ENCODE peak calls at places on chromosome 15, in ten cellular contexts. One of them, this sample, is unnamed.

GRCh38 chr15:64024172-64025050 is 21.9 kb downstream of the DAPK2 start:
- DNase-seq in AG09309: no peak
- DNase-seq in fibroblast of lung: no peak
- DNase-seq in psoas muscle: no peak
- DNase-seq in SK-N-SH: no peak
- DNase-seq in lower lobe of right lung: no peak
- DNase-seq in body of pancreas: no peak
- DNase-seq in PC-9: peak
- DNase-seq in AG10803: peak
- DNase-seq in type B pancreatic cell: no peak
- DNase-seq in this sample: no peak

GRCh38 chr15:76514292-76514691 is 177.7 kb downstream of the ISL2 start:
- DNase-seq in AG09309: no peak
- DNase-seq in fibroblast of lung: no peak
- DNase-seq in psoas muscle: no peak
- DNase-seq in SK-N-SH: no peak
- DNase-seq in lower lobe of right lung: no peak
- DNase-seq in body of pancreas: no peak
- DNase-seq in PC-9: no peak
- DNase-seq in AG10803: no peak
- DNase-seq in type B pancreatic cell: no peak
- DNase-seq in this sample: no peak

GRCh38 chr15:79294075-79294474 is 11.6 kb downstream of the ANKRD34C start:
- DNase-seq in AG09309: no peak
- DNase-seq in fibroblast of lung: no peak
- DNase-seq in psoas muscle: no peak
- DNase-seq in SK-N-SH: no peak
- DNase-seq in lower lobe of right lung: no peak
- DNase-seq in body of pancreas: no peak
- DNase-seq in PC-9: no peak
- DNase-seq in AG10803: no peak
- DNase-seq in type B pancreatic cell: no peak
- DNase-seq in this sample: no peak

GRCh38 chr15:75203908-75204263 is 2.2 kb downstream of the C15orf39 start:
- DNase-seq in AG09309: no peak
- DNase-seq in fibroblast of lung: no peak
- DNase-seq in psoas muscle: no peak
- DNase-seq in SK-N-SH: no peak
- DNase-seq in lower lobe of right lung: no peak
- DNase-seq in body of pancreas: no peak
- DNase-seq in PC-9: no peak
- DNase-seq in AG10803: no peak
- DNase-seq in type B pancreatic cell: no peak
- DNase-seq in this sample: no peak

GRCh38 chr15:84992157-84992940 is 10.7 kb downstream of the PDE8A start:
- DNase-seq in AG09309: peak
- DNase-seq in fibroblast of lung: peak
- DNase-seq in psoas muscle: no peak
- DNase-seq in SK-N-SH: no peak
- DNase-seq in lower lobe of right lung: no peak
- DNase-seq in body of pancreas: no peak
- DNase-seq in PC-9: peak
- DNase-seq in AG10803: peak
- DNase-seq in type B pancreatic cell: no peak
- DNase-seq in this sample: no peak

GRCh38 chr15:100029868-100030479 is 296.7 kb upstream of the LYSMD4 start:
- DNase-seq in AG09309: no peak
- DNase-seq in fibroblast of lung: no peak
- DNase-seq in psoas muscle: no peak
- DNase-seq in SK-N-SH: no peak
- DNase-seq in lower lobe of right lung: no peak
- DNase-seq in body of pancreas: no peak
- DNase-seq in PC-9: no peak
- DNase-seq in AG10803: no peak
- DNase-seq in type B pancreatic cell: no peak
- DNase-seq in this sample: no peak

GRCh38 chr15:84833447-84833846 is 16.3 kb downstream of the ALPK3 start:
- DNase-seq in AG09309: no peak
- DNase-seq in fibroblast of lung: peak
- DNase-seq in psoas muscle: no peak
- DNase-seq in SK-N-SH: no peak
- DNase-seq in lower lobe of right lung: no peak
- DNase-seq in body of pancreas: no peak
- DNase-seq in PC-9: peak
- DNase-seq in AG10803: peak
- DNase-seq in type B pancreatic cell: no peak
- DNase-seq in this sample: no peak

GRCh38 chr15:68672781-68673205 is 94.0 kb downstream of the CORO2B start:
- DNase-seq in AG09309: no peak
- DNase-seq in fibroblast of lung: peak
- DNase-seq in psoas muscle: no peak
- DNase-seq in SK-N-SH: no peak
- DNase-seq in lower lobe of right lung: no peak
- DNase-seq in body of pancreas: no peak
- DNase-seq in PC-9: no peak
- DNase-seq in AG10803: peak
- DNase-seq in type B pancreatic cell: no peak
- DNase-seq in this sample: peak

GRCh38 chr15:39553947-39554731 is 26.7 kb upstream of the THBS1 start:
- DNase-seq in AG09309: no peak
- DNase-seq in fibroblast of lung: no peak
- DNase-seq in psoas muscle: no peak
- DNase-seq in SK-N-SH: no peak
- DNase-seq in lower lobe of right lung: no peak
- DNase-seq in body of pancreas: no peak
- DNase-seq in PC-9: no peak
- DNase-seq in AG10803: no peak
- DNase-seq in type B pancreatic cell: no peak
- DNase-seq in this sample: no peak

GRCh38 chr15:56017920-56018319 is 24.5 kb upstream of the NEDD4 start:
- DNase-seq in AG09309: no peak
- DNase-seq in fibroblast of lung: peak
- DNase-seq in psoas muscle: no peak
- DNase-seq in SK-N-SH: no peak
- DNase-seq in lower lobe of right lung: no peak
- DNase-seq in body of pancreas: no peak
- DNase-seq in PC-9: no peak
- DNase-seq in AG10803: no peak
- DNase-seq in type B pancreatic cell: no peak
- DNase-seq in this sample: no peak

GRCh38 chr15:101267320-101268104 is 9.8 kb downstream of the SELENOS start:
- DNase-seq in AG09309: peak
- DNase-seq in fibroblast of lung: peak
- DNase-seq in psoas muscle: peak
- DNase-seq in SK-N-SH: no peak
- DNase-seq in lower lobe of right lung: no peak
- DNase-seq in body of pancreas: peak
- DNase-seq in PC-9: no peak
- DNase-seq in AG10803: peak
- DNase-seq in type B pancreatic cell: no peak
- DNase-seq in this sample: peak

GRCh38 chr15:101660005-101660404 is 7.8 kb upstream of the TM2D3 start:
- DNase-seq in AG09309: no peak
- DNase-seq in fibroblast of lung: no peak
- DNase-seq in psoas muscle: no peak
- DNase-seq in SK-N-SH: no peak
- DNase-seq in lower lobe of right lung: no peak
- DNase-seq in body of pancreas: no peak
- DNase-seq in PC-9: no peak
- DNase-seq in AG10803: no peak
- DNase-seq in type B pancreatic cell: no peak
- DNase-seq in this sample: no peak

GRCh38 chr15:72155021-72155621 is 36.9 kb downstream of the SENP8 start:
- DNase-seq in AG09309: no peak
- DNase-seq in fibroblast of lung: no peak
- DNase-seq in psoas muscle: peak
- DNase-seq in SK-N-SH: peak
- DNase-seq in lower lobe of right lung: peak
- DNase-seq in body of pancreas: peak
- DNase-seq in PC-9: peak
- DNase-seq in AG10803: peak
- DNase-seq in type B pancreatic cell: no peak
- DNase-seq in this sample: no peak

GRCh38 chr15:70210538-70210937 is 112.8 kb upstream of the TLE3 start:
- DNase-seq in AG09309: no peak
- DNase-seq in fibroblast of lung: no peak
- DNase-seq in psoas muscle: no peak
- DNase-seq in SK-N-SH: no peak
- DNase-seq in lower lobe of right lung: no peak
- DNase-seq in body of pancreas: no peak
- DNase-seq in PC-9: no peak
- DNase-seq in AG10803: no peak
- DNase-seq in type B pancreatic cell: no peak
- DNase-seq in this sample: no peak
- TF ChIP-seq CTCF in AG09309: no peak
- TF ChIP-seq CTCF in fibroblast of lung: no peak
- TF ChIP-seq CTCF in psoas muscle: no peak
- TF ChIP-seq CTCF in SK-N-SH: no peak
- TF ChIP-seq CTCF in lower lobe of right lung: no peak
- TF ChIP-seq CTCF in body of pancreas: no peak
- TF ChIP-seq CTCF in PC-9: no peak
- TF ChIP-seq CTCF in AG10803: no peak
- TF ChIP-seq CTCF in type B pancreatic cell: no peak
- TF ChIP-seq CTCF in this sample: no peak

GRCh38 chr15:67180514-67181191 is 73.8 kb downstream of the AAGAB start:
- DNase-seq in AG09309: no peak
- DNase-seq in fibroblast of lung: no peak
- DNase-seq in psoas muscle: no peak
- DNase-seq in SK-N-SH: peak
- DNase-seq in lower lobe of right lung: no peak
- DNase-seq in body of pancreas: no peak
- DNase-seq in PC-9: no peak
- DNase-seq in AG10803: no peak
- DNase-seq in type B pancreatic cell: no peak
- DNase-seq in this sample: peak

GRCh38 chr15:67179411-67179995 is 75.0 kb downstream of the AAGAB start:
- DNase-seq in AG09309: no peak
- DNase-seq in fibroblast of lung: no peak
- DNase-seq in psoas muscle: no peak
- DNase-seq in SK-N-SH: no peak
- DNase-seq in lower lobe of right lung: no peak
- DNase-seq in body of pancreas: no peak
- DNase-seq in PC-9: no peak
- DNase-seq in AG10803: no peak
- DNase-seq in type B pancreatic cell: no peak
- DNase-seq in this sample: peak

GRCh38 chr15:67180035-67180434 is 74.4 kb downstream of the AAGAB start:
- DNase-seq in AG09309: no peak
- DNase-seq in fibroblast of lung: no peak
- DNase-seq in psoas muscle: no peak
- DNase-seq in SK-N-SH: no peak
- DNase-seq in lower lobe of right lung: no peak
- DNase-seq in body of pancreas: no peak
- DNase-seq in PC-9: no peak
- DNase-seq in AG10803: no peak
- DNase-seq in type B pancreatic cell: no peak
- DNase-seq in this sample: peak

GRCh38 chr15:67183443-67184169 is 70.9 kb downstream of the AAGAB start:
- DNase-seq in AG09309: peak
- DNase-seq in fibroblast of lung: peak
- DNase-seq in psoas muscle: peak
- DNase-seq in SK-N-SH: no peak
- DNase-seq in lower lobe of right lung: no peak
- DNase-seq in body of pancreas: no peak
- DNase-seq in PC-9: no peak
- DNase-seq in AG10803: peak
- DNase-seq in type B pancreatic cell: no peak
- DNase-seq in this sample: peak

DNA sequence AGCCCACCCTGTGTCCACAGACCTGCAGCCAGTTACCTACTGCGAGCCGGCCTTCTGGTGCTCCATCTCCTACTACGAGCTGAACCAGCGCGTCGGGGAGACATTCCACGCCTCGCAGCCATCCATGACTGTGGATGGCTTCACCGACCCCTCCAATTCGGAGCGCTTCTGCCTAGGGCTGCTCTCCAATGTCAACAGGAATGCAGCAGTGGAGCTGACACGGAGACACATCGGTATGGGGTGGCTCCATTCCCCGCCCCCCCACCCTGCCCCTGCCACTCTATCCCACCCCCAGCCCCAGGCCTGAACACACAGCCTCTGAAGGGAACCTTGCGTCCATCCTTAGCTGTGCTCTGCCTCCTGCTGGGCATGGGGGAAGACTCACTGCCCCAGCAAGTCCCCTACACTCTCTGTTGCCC is 73.2 kb downstream of the AAGAB start:
- DNase-seq in AG09309: no peak
- DNase-seq in fibroblast of lung: no peak
- DNase-seq in psoas muscle: no peak
- DNase-seq in SK-N-SH: no peak
- DNase-seq in lower lobe of right lung: no peak
- DNase-seq in body of pancreas: no peak
- DNase-seq in PC-9: no peak
- DNase-seq in AG10803: no peak
- DNase-seq in type B pancreatic cell: no peak
- DNase-seq in this sample: peak
- TF ChIP-seq CTCF in AG09309: no peak
- TF ChIP-seq CTCF in fibroblast of lung: no peak
- TF ChIP-seq CTCF in psoas muscle: no peak
- TF ChIP-seq CTCF in SK-N-SH: no peak
- TF ChIP-seq CTCF in lower lobe of right lung: no peak
- TF ChIP-seq CTCF in body of pancreas: no peak
- TF ChIP-seq CTCF in PC-9: no peak
- TF ChIP-seq CTCF in AG10803: no peak
- TF ChIP-seq CTCF in type B pancreatic cell: no peak
- TF ChIP-seq CTCF in this sample: no peak

GRCh38 chr15:66750609-66751008 is 48.6 kb downstream of the SMAD6 start:
- DNase-seq in AG09309: no peak
- DNase-seq in fibroblast of lung: no peak
- DNase-seq in psoas muscle: no peak
- DNase-seq in SK-N-SH: no peak
- DNase-seq in lower lobe of right lung: no peak
- DNase-seq in body of pancreas: no peak
- DNase-seq in PC-9: no peak
- DNase-seq in AG10803: no peak
- DNase-seq in type B pancreatic cell: no peak
- DNase-seq in this sample: no peak
- TF ChIP-seq CTCF in AG09309: no peak
- TF ChIP-seq CTCF in fibroblast of lung: no peak
- TF ChIP-seq CTCF in psoas muscle: no peak
- TF ChIP-seq CTCF in SK-N-SH: no peak
- TF ChIP-seq CTCF in lower lobe of right lung: no peak
- TF ChIP-seq CTCF in body of pancreas: no peak
- TF ChIP-seq CTCF in PC-9: no peak
- TF ChIP-seq CTCF in AG10803: no peak
- TF ChIP-seq CTCF in type B pancreatic cell: no peak
- TF ChIP-seq CTCF in this sample: no peak

DNA sequence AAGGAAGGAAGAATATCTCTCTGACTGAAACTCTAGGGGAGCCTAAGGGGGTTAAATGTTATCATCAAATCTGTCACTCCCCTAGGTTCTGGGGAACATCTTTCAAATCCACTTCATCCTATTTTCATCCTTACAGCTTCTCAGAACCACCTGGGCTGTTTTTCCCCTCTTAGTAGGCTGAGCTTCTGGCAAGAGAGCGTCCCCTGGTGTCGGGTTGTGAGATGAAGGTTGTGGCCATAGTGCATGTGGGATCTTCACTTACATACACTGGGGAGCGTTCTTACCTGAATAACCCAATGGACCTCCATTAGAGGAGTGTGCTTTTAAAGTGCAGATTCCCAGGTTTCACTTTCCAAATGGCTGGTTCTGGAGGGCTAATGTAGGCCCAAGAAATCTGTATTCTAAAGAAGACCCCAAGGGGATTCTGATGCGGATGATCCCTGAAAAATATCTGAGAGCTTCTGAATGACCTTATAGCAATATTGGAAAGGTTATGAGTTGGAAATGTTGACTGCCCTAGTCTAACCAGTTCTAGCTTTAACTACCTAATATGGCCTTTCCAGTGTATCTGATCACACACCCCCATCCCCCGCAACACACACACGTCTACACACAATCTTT is 663.7 kb downstream of the AGBL1 start:
- DNase-seq in AG09309: no peak
- DNase-seq in fibroblast of lung: no peak
- DNase-seq in psoas muscle: peak
- DNase-seq in SK-N-SH: peak
- DNase-seq in lower lobe of right lung: no peak
- DNase-seq in body of pancreas: peak
- DNase-seq in PC-9: peak
- DNase-seq in AG10803: no peak
- DNase-seq in type B pancreatic cell: no peak
- DNase-seq in this sample: no peak
- TF ChIP-seq CTCF in AG09309: no peak
- TF ChIP-seq CTCF in fibroblast of lung: no peak
- TF ChIP-seq CTCF in psoas muscle: peak
- TF ChIP-seq CTCF in SK-N-SH: peak
- TF ChIP-seq CTCF in lower lobe of right lung: peak
- TF ChIP-seq CTCF in body of pancreas: peak
- TF ChIP-seq CTCF in PC-9: peak
- TF ChIP-seq CTCF in AG10803: peak
- TF ChIP-seq CTCF in type B pancreatic cell: peak
- TF ChIP-seq CTCF in this sample: no peak